ENCODE peak calls at places on chromosomes 16 and 17, in eight cellular contexts. One of them, this sample, is unnamed.

GRCh38 chr17:21686165-21687015 is 5.9 kb upstream of the KCNJ18 start:
- DNase-seq in CD8-positive, alpha-beta T cell: no peak
- DNase-seq in choroid plexus epithelial cell: no peak
- DNase-seq in GM13976: no peak
- DNase-seq in astrocyte of the spinal cord: no peak
- DNase-seq in CD4-positive, alpha-beta T cell: no peak
- DNase-seq in A549: no peak
- DNase-seq in GM10248: no peak
- DNase-seq in this sample: no peak

GRCh38 chr16:56734429-56734828 is 4.5 kb downstream of the NUP93 start:
- DNase-seq in CD8-positive, alpha-beta T cell: no peak
- DNase-seq in GM10248: no peak
- DNase-seq in CD4-positive, alpha-beta T cell: no peak
- DNase-seq in astrocyte of the spinal cord: no peak
- DNase-seq in choroid plexus epithelial cell: no peak
- DNase-seq in GM13976: no peak
- DNase-seq in A549: no peak
- DNase-seq in this sample: peak; percentile 41

GRCh38 chr16:53695070-53695469 is 8.6 kb downstream of the RPGRIP1L start:
- DNase-seq in GM10248: no peak
- DNase-seq in CD4-positive, alpha-beta T cell: no peak
- DNase-seq in choroid plexus epithelial cell: peak; percentile 39
- DNase-seq in astrocyte of the spinal cord: peak; percentile 84
- DNase-seq in CD8-positive, alpha-beta T cell: no peak
- DNase-seq in A549: no peak
- DNase-seq in GM13976: no peak
- DNase-seq in this sample: peak; percentile 93

GRCh38 chr16:6016530-6017184 is 919.1 kb upstream of the EEF2KMT start:
- DNase-seq in choroid plexus epithelial cell: peak; percentile 43
- DNase-seq in GM10248: no peak
- DNase-seq in astrocyte of the spinal cord: peak; percentile 36
- DNase-seq in CD8-positive, alpha-beta T cell: no peak
- DNase-seq in CD4-positive, alpha-beta T cell: no peak
- DNase-seq in GM13976: no peak
- DNase-seq in A549: peak; percentile 22
- DNase-seq in this sample: no peak

GRCh38 chr16:55480228-55480655 is 1.2 kb downstream of the MMP2 start:
- DNase-seq in choroid plexus epithelial cell: peak; percentile 93
- DNase-seq in GM13976: no peak
- DNase-seq in astrocyte of the spinal cord: peak; percentile 92
- DNase-seq in CD4-positive, alpha-beta T cell: no peak
- DNase-seq in A549: no peak
- DNase-seq in GM10248: no peak
- DNase-seq in CD8-positive, alpha-beta T cell: no peak
- DNase-seq in this sample: peak; percentile 93

GRCh38 chr16:18037051-18037450 is 299.5 kb downstream of the NPIPA8 start:
- DNase-seq in GM13976: no peak
- DNase-seq in CD4-positive, alpha-beta T cell: no peak
- DNase-seq in CD8-positive, alpha-beta T cell: no peak
- DNase-seq in GM10248: no peak
- DNase-seq in choroid plexus epithelial cell: no peak
- DNase-seq in A549: no peak
- DNase-seq in astrocyte of the spinal cord: no peak
- DNase-seq in this sample: no peak

GRCh38 chr17:34703533-34703932 is 124.2 kb downstream of the TMEM132E start:
- DNase-seq in CD8-positive, alpha-beta T cell: peak; percentile 22
- DNase-seq in choroid plexus epithelial cell: peak; percentile 23
- DNase-seq in CD4-positive, alpha-beta T cell: no peak
- DNase-seq in GM13976: no peak
- DNase-seq in GM10248: no peak
- DNase-seq in astrocyte of the spinal cord: no peak
- DNase-seq in A549: no peak
- DNase-seq in this sample: peak; percentile 43

GRCh38 chr17:81809556-81809998 is 5.6 kb downstream of the GCGR start:
- DNase-seq in choroid plexus epithelial cell: no peak
- DNase-seq in GM10248: no peak
- DNase-seq in CD4-positive, alpha-beta T cell: no peak
- DNase-seq in astrocyte of the spinal cord: no peak
- DNase-seq in A549: no peak
- DNase-seq in GM13976: no peak
- DNase-seq in CD8-positive, alpha-beta T cell: no peak
- DNase-seq in this sample: no peak

GRCh38 chr17:40314557-40314953 is 5.6 kb downstream of the RARA start:
- DNase-seq in astrocyte of the spinal cord: peak; percentile 88
- DNase-seq in A549: peak; percentile 99
- DNase-seq in CD8-positive, alpha-beta T cell: peak; percentile 90
- DNase-seq in GM13976: peak; percentile 11
- DNase-seq in GM10248: no peak
- DNase-seq in CD4-positive, alpha-beta T cell: peak; percentile 69
- DNase-seq in choroid plexus epithelial cell: peak; percentile 70
- DNase-seq in this sample: peak; percentile 91

GRCh38 chr17:1606352-1606985 is 22.2 kb downstream of the SLC43A2 start:
- DNase-seq in GM13976: peak; percentile 66
- DNase-seq in A549: no peak
- DNase-seq in GM10248: peak; percentile 30
- DNase-seq in CD4-positive, alpha-beta T cell: no peak
- DNase-seq in CD8-positive, alpha-beta T cell: no peak
- DNase-seq in astrocyte of the spinal cord: no peak
- DNase-seq in choroid plexus epithelial cell: no peak
- DNase-seq in this sample: no peak

GRCh38 chr17:40557531-40558299 is 7.6 kb downstream of the CCR7 start:
- DNase-seq in CD8-positive, alpha-beta T cell: no peak
- DNase-seq in A549: no peak
- DNase-seq in choroid plexus epithelial cell: no peak
- DNase-seq in GM10248: no peak
- DNase-seq in GM13976: no peak
- DNase-seq in CD4-positive, alpha-beta T cell: no peak
- DNase-seq in astrocyte of the spinal cord: no peak
- DNase-seq in this sample: no peak

GRCh38 chr16:72985148-72985882 is 62.6 kb downstream of the ZFHX3 start:
- DNase-seq in GM13976: no peak
- DNase-seq in CD4-positive, alpha-beta T cell: no peak
- DNase-seq in GM10248: no peak
- DNase-seq in choroid plexus epithelial cell: peak; percentile 84
- DNase-seq in astrocyte of the spinal cord: peak; percentile 68
- DNase-seq in CD8-positive, alpha-beta T cell: no peak
- DNase-seq in A549: no peak
- DNase-seq in this sample: peak; percentile 48

GRCh38 chr16:75909746-75910145 is 183.5 kb upstream of the CPHXL start:
- DNase-seq in CD8-positive, alpha-beta T cell: no peak
- DNase-seq in A549: no peak
- DNase-seq in CD4-positive, alpha-beta T cell: no peak
- DNase-seq in GM10248: no peak
- DNase-seq in astrocyte of the spinal cord: no peak
- DNase-seq in choroid plexus epithelial cell: no peak
- DNase-seq in GM13976: no peak
- DNase-seq in this sample: no peak

GRCh38 chr16:49628148-49628547 is 227.8 kb downstream of the ZNF423 start:
- DNase-seq in choroid plexus epithelial cell: no peak
- DNase-seq in GM13976: no peak
- DNase-seq in A549: no peak
- DNase-seq in GM10248: no peak
- DNase-seq in CD8-positive, alpha-beta T cell: no peak
- DNase-seq in CD4-positive, alpha-beta T cell: no peak
- DNase-seq in astrocyte of the spinal cord: no peak
- DNase-seq in this sample: no peak

DNA sequence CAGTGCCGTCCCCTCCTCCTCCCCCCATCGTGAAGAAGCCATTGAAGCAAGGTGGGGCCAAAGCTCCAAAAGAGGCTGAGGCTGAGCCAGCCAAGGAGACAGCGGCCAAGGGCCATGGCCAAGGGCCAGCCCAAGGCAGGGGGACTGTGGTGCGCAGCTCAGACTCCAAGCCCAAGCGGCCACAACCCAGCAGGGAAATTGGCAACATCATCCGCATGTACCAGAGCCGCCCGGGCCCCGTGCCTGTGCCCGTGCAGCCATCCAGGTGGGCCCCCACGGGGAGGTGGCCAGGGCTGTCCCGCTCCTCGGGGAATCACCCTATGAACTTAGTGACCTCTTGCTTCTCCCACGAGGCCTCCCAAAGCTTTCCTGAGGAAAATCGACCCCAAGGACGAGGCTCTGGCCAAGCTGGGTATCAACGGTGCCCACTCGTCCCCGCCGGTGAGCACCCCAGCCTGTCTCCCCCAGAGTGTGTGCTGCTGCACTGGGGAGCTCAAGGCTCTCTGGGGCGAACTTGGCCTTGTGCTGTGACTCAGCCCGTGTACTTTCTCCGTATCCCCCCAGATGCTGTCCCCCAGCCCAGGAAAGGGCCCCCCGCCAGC is 16.6 kb upstream of the SMIM5 start:
- DNase-seq in CD8-positive, alpha-beta T cell: no peak
- DNase-seq in GM13976: no peak
- DNase-seq in A549: no peak
- DNase-seq in GM10248: no peak
- DNase-seq in astrocyte of the spinal cord: no peak
- DNase-seq in choroid plexus epithelial cell: no peak
- DNase-seq in CD4-positive, alpha-beta T cell: no peak
- DNase-seq in this sample: no peak
- TF ChIP-seq CTCF in CD8-positive, alpha-beta T cell: no peak
- TF ChIP-seq CTCF in GM13976: no peak
- TF ChIP-seq CTCF in A549: no peak
- TF ChIP-seq CTCF in GM10248: no peak
- TF ChIP-seq CTCF in astrocyte of the spinal cord: no peak
- TF ChIP-seq CTCF in choroid plexus epithelial cell: no peak
- TF ChIP-seq CTCF in CD4-positive, alpha-beta T cell: no peak
- TF ChIP-seq CTCF in this sample: no peak

GRCh38 chr17:74738051-74738996 is 1.3 kb downstream of the RAB37 start:
- DNase-seq in astrocyte of the spinal cord: no peak
- DNase-seq in A549: no peak
- DNase-seq in CD4-positive, alpha-beta T cell: peak; percentile 55
- DNase-seq in GM10248: peak; percentile 86
- DNase-seq in choroid plexus epithelial cell: no peak
- DNase-seq in CD8-positive, alpha-beta T cell: peak; percentile 75
- DNase-seq in GM13976: peak; percentile 90
- DNase-seq in this sample: no peak

GRCh38 chr17:74734256-74734655 is 2.8 kb upstream of the RAB37 start:
- DNase-seq in CD4-positive, alpha-beta T cell: no peak
- DNase-seq in CD8-positive, alpha-beta T cell: no peak
- DNase-seq in GM10248: no peak
- DNase-seq in astrocyte of the spinal cord: no peak
- DNase-seq in A549: no peak
- DNase-seq in choroid plexus epithelial cell: no peak
- DNase-seq in GM13976: peak; percentile 6
- DNase-seq in this sample: no peak

GRCh38 chr17:74739227-74739831 is 2.3 kb downstream of the RAB37 start:
- DNase-seq in CD4-positive, alpha-beta T cell: no peak
- DNase-seq in astrocyte of the spinal cord: no peak
- DNase-seq in GM10248: no peak
- DNase-seq in choroid plexus epithelial cell: no peak
- DNase-seq in CD8-positive, alpha-beta T cell: no peak
- DNase-seq in A549: no peak
- DNase-seq in GM13976: peak; percentile 5
- DNase-seq in this sample: no peak

GRCh38 chr17:74736423-74737298 is at the start of gene RAB37:
- DNase-seq in astrocyte of the spinal cord: no peak
- DNase-seq in CD8-positive, alpha-beta T cell: peak; percentile 66
- DNase-seq in CD4-positive, alpha-beta T cell: no peak
- DNase-seq in GM10248: peak; percentile 75
- DNase-seq in GM13976: peak; percentile 81
- DNase-seq in A549: peak; percentile 87
- DNase-seq in choroid plexus epithelial cell: no peak
- DNase-seq in this sample: no peak

GRCh38 chr17:74737299-74738050 is 419 bp downstream of the RAB37 start:
- DNase-seq in A549: peak; percentile 80
- DNase-seq in CD4-positive, alpha-beta T cell: no peak
- DNase-seq in choroid plexus epithelial cell: no peak
- DNase-seq in astrocyte of the spinal cord: no peak
- DNase-seq in GM13976: peak; percentile 80
- DNase-seq in GM10248: peak; percentile 66
- DNase-seq in CD8-positive, alpha-beta T cell: peak; percentile 61
- DNase-seq in this sample: no peak
- TF ChIP-seq CTCF in A549: peak; percentile 44
- TF ChIP-seq CTCF in CD4-positive, alpha-beta T cell: no peak
- TF ChIP-seq CTCF in choroid plexus epithelial cell: peak; percentile 50
- TF ChIP-seq CTCF in astrocyte of the spinal cord: peak; percentile 35
- TF ChIP-seq CTCF in GM13976: peak; percentile 62
- TF ChIP-seq CTCF in GM10248: peak; percentile 65
- TF ChIP-seq CTCF in CD8-positive, alpha-beta T cell: peak; percentile 13
- TF ChIP-seq CTCF in this sample: peak; percentile 33

DNA sequence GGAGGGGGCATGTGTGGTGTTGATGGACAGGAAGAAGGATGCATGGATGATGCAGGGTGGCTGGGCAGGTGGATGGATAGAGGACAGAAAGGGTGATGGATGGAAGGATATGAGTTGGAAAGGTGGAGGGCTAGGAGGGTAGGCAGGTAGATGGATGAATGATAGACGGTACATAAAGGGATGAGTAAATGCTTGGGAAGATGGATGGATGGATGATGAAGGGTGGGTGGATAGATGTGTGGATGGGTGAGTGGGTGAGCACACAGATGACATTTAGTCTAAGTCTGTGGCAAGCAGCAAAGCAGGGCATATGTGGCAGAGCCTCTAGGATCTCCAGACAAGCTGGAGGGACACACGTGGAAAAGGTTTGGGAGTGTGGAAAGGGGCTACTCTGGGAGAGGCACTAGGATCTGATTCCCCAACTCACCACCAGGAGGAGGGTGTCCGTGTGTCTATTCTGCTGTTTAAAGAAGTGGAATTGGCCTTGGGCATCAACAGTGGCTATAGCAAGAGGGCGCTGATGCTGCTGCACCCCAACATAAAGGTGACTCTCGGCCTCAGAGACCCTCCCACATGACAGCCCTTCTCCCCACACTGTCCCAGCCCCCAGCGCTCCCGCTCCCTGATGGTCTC is 8.2 kb downstream of the PLD2 start:
- DNase-seq in CD4-positive, alpha-beta T cell: no peak
- DNase-seq in CD8-positive, alpha-beta T cell: no peak
- DNase-seq in GM13976: no peak
- DNase-seq in GM10248: no peak
- DNase-seq in astrocyte of the spinal cord: no peak
- DNase-seq in A549: peak; percentile 36
- DNase-seq in choroid plexus epithelial cell: peak; percentile 52
- DNase-seq in this sample: no peak
- TF ChIP-seq CTCF in CD4-positive, alpha-beta T cell: no peak
- TF ChIP-seq CTCF in CD8-positive, alpha-beta T cell: no peak
- TF ChIP-seq CTCF in GM13976: no peak
- TF ChIP-seq CTCF in GM10248: no peak
- TF ChIP-seq CTCF in astrocyte of the spinal cord: peak; percentile 50
- TF ChIP-seq CTCF in A549: no peak
- TF ChIP-seq CTCF in choroid plexus epithelial cell: peak; percentile 71
- TF ChIP-seq CTCF in this sample: no peak

DNA sequence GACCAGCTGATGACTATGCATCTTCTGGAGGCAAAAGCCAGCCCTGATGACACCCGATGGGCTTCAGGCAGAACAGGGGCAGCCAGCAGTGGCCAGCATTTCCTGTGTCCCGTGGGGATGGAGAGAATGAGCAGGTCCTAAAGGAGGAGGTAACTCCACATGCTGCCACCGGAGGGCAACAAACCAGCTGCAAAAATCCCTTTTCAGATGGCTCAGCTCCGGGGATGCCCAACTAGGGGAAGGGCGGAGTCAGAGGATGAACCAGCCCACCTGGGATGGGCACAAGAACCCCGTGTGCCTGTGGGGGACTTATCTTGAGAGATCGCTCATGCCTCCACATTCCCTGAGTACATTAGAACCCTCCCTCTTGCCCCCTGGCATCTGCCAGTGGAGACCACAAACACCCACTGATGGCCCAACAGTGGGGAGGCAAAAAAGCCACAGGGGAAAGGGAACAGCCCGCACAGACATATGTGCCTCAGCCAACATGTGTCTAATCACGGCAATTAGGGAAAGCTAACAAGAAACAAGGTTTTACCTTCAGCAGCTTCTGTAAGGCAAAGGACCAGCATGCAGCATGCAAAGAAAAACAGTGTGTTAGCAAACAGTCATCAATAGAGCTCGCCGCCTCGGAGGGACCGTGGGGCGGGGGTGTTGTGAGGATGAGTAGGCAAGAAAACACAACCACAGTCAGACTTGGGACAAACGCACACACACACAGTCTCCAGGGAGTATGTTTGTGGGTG is 64.1 kb downstream of the MYO18A start:
- DNase-seq in CD8-positive, alpha-beta T cell: peak; percentile 38
- DNase-seq in CD4-positive, alpha-beta T cell: no peak
- DNase-seq in A549: peak; percentile 87
- DNase-seq in GM10248: peak; percentile 59
- DNase-seq in choroid plexus epithelial cell: peak; percentile 63
- DNase-seq in GM13976: peak; percentile 68
- DNase-seq in astrocyte of the spinal cord: peak; percentile 44
- DNase-seq in this sample: peak; percentile 55
- TF ChIP-seq CTCF in CD8-positive, alpha-beta T cell: no peak
- TF ChIP-seq CTCF in CD4-positive, alpha-beta T cell: no peak
- TF ChIP-seq CTCF in A549: peak; percentile 49
- TF ChIP-seq CTCF in GM10248: peak; percentile 32
- TF ChIP-seq CTCF in choroid plexus epithelial cell: peak; percentile 65
- TF ChIP-seq CTCF in GM13976: peak; percentile 40
- TF ChIP-seq CTCF in astrocyte of the spinal cord: peak; percentile 66
- TF ChIP-seq CTCF in this sample: peak; percentile 51